ENCODE peak calls at places on chromosome 2, in six cellular contexts. E is astrocyte, D is fibroblast of lung, X is AG08395, N is T-helper 2 cell, T is T follicular helper cell. Z is an unnamed sample.
A peak's percentile ranks its signal among the peaks of the same experiment; 100 is the strongest.

GRCh38 chr2:59322005-59322404 is 1080.9 kb upstream of the FANCL start:
- DNase-seq in E (no peak), D (no peak), X (no peak), N (no peak), T (no peak), Z (no peak)

GRCh38 chr2:147026261-147026660 is 818.6 kb upstream of the ACVR2A start:
- DNase-seq in E (no peak), D (no peak), X (no peak), N (no peak), T (no peak), Z (no peak)

GRCh38 chr2:15472133-15472532 is 89.0 kb downstream of the NBAS start:
- DNase-seq in E (no peak), D (no peak), X (no peak), N (no peak), T (no peak), Z (no peak)

GRCh38 chr2:97995026-97995733 is 568 bp downstream of the TMEM131 start:
- DNase-seq in E (peak; percentile 33), D (peak; percentile 33), X (peak; percentile 66), N (peak; percentile 9), T (no peak), Z (peak; percentile 22)

GRCh38 chr2:224640694-224641093 is 55.5 kb upstream of the CUL3 start:
- DNase-seq in E (no peak), D (peak; percentile 13), X (no peak), N (no peak), T (no peak), Z (no peak)

GRCh38 chr2:191302459-191303155 is 57.4 kb downstream of the MYO1B start:
- DNase-seq in E (no peak), D (no peak), X (no peak), N (no peak), T (no peak), Z (no peak)

GRCh38 chr2:79611448-79612016 is 98.7 kb downstream of the CTNNA2 start:
- DNase-seq in E (no peak), D (no peak), X (no peak), N (no peak), T (no peak), Z (no peak)

GRCh38 chr2:54404270-54404669 is 51.9 kb upstream of the SPTBN1 start:
- DNase-seq in E (peak; percentile 17), D (peak; percentile 78), X (no peak), N (no peak), T (no peak), Z (no peak)

GRCh38 chr2:223383315-223383714 is 218.8 kb downstream of the SCG2 start:
- DNase-seq in E (peak; percentile 77), D (no peak), X (peak; percentile 56), N (no peak), T (no peak), Z (no peak)

GRCh38 chr2:29130295-29130694 is 15.1 kb downstream of the CLIP4 start:
- DNase-seq in E (peak; percentile 88), D (peak; percentile 86), X (peak; percentile 59), N (no peak), T (no peak), Z (no peak)

GRCh38 chr2:203830294-203831055 is 37.1 kb upstream of the CTLA4 start:
- DNase-seq in E (no peak), D (no peak), X (no peak), N (peak; percentile 17), T (no peak), Z (no peak)

GRCh38 chr2:233331536-233331935 is 22.8 kb upstream of the DGKD start:
- DNase-seq in E (no peak), D (no peak), X (no peak), N (peak; percentile 33), T (peak; percentile 64), Z (peak; percentile 69)

GRCh38 chr2:60818272-60818671 is 62.2 kb downstream of the PAPOLG start:
- DNase-seq in E (no peak), D (peak; percentile 4), X (no peak), N (peak; percentile 28), T (no peak), Z (peak; percentile 38)